ENCODE peak calls at places on chromosomes 3 and 15, in nine cellular contexts. X is A549, K is ovary, G is IMR-90, O is body of pancreas, U is esophagus squamous epithelium, H is adrenal gland, Q is transverse colon, T is K562. A is an unnamed sample.

GRCh38 chr3:166085164-166085830 is 248.1 kb upstream of the BCHE start:
- DNase-seq in U (no peak), O (no peak), K (no peak), G (no peak), T (no peak), H (no peak), X (no peak), Q (no peak), A (no peak)

GRCh38 chr3:5800965-5801364 is 613.5 kb downstream of the EDEM1 start:
- DNase-seq in H (no peak), O (no peak), X (no peak), K (no peak), G (no peak), U (no peak), Q (no peak), T (no peak), A (no peak)

GRCh38 chr3:128052831-128053419 is 688 bp downstream of the SEC61A1 start:
- DNase-seq in H (no peak), O (no peak), Q (no peak), X (no peak), T (no peak), K (no peak), U (no peak), G (no peak), A (no peak)

GRCh38 chr3:13786811-13787210 is 93.1 kb downstream of the WNT7A start:
- DNase-seq in O (no peak), H (no peak), X (no peak), Q (no peak), K (no peak), U (no peak), T (no peak), G (no peak), A (no peak)

GRCh38 chr3:140974900-140975299 is 33.3 kb downstream of the SLC25A36 start:
- DNase-seq in H (no peak), K (no peak), X (no peak), O (no peak), U (no peak), G (no peak), T (no peak), Q (no peak), A (no peak)

GRCh38 chr3:141260131-141260927 is 28.7 kb downstream of the PXYLP1 start:
- DNase-seq in U (no peak), X (no peak), H (no peak), K (no peak), O (no peak), G (no peak), T (no peak), Q (no peak), A (no peak)

GRCh38 chr3:48155122-48155521 is 33.1 kb downstream of the CDC25A start:
- DNase-seq in K (no peak), H (no peak), O (no peak), U (no peak), G (peak; percentile 94), T (no peak), X (peak; percentile 39), Q (no peak), A (no peak)

GRCh38 chr3:195729476-195729875 is 8.7 kb downstream of the MUC20 start:
- DNase-seq in O (no peak), Q (no peak), K (no peak), T (no peak), G (no peak), H (no peak), X (no peak), U (no peak), A (no peak)

GRCh38 chr15:24848050-24848449 is 106.7 kb upstream of the SNRPN start:
- DNase-seq in O (peak; percentile 57), U (no peak), H (peak; percentile 35), G (peak; percentile 57), T (no peak), Q (no peak), X (peak; percentile 5), K (peak; percentile 35), A (no peak)

GRCh38 chr3:122392868-122393844 is 9.2 kb downstream of the FAM162A start:
- DNase-seq in G (peak; percentile 66), T (peak; percentile 14), U (no peak), O (peak; percentile 33), H (no peak), X (peak; percentile 43), K (no peak), Q (no peak), A (no peak)

GRCh38 chr15:53213336-53213735 is 423.2 kb upstream of the ONECUT1 start:
- DNase-seq in H (no peak), X (no peak), T (no peak), Q (no peak), U (no peak), O (no peak), K (no peak), G (no peak), A (no peak)

GRCh38 chr3:187972454-187972853 is 181.5 kb upstream of the LPP start:
- DNase-seq in Q (no peak), K (no peak), H (no peak), T (no peak), U (no peak), X (no peak), O (no peak), G (no peak), A (no peak)

DNA sequence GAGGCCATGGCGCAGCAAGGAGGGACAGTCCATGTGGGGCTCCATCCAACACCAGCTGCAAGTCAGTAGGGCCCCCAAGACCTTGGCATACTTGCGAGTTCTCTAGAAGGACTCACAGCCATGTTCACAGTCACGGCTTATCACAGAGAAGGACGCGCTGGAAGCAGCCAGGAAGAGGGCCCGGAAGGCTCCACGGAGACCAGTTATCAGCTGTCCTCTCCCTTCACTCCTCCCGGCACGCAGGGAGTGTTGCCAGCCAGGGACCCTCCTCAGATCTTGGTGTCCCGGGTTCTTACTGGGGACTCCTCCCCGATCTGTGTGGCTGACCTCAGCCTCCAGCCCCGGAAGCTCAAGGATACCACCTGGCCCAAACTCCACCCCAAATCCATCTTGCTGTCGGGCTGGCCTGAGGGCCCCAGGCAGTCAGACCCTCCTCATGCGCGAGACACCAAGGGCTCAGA is 68.0 kb downstream of the SLTM start:
- DNase-seq in G (no peak), U (no peak), Q (no peak), O (peak; percentile 49), H (peak; percentile 48), X (no peak), T (no peak), K (peak; percentile 37), A (no peak)
- TF ChIP-seq POLR2A in G (no peak), U (no peak), Q (no peak), O (peak; percentile 58), H (no peak), X (no peak), T (no peak), K (no peak), A (no peak)

GRCh38 chr15:99917237-99917636 is 184.0 kb upstream of the LYSMD4 start:
- DNase-seq in H (no peak), O (no peak), Q (no peak), U (no peak), G (no peak), K (no peak), X (no peak), T (no peak), A (no peak)
- TF ChIP-seq CTCF in H (no peak), O (no peak), Q (no peak), U (no peak), G (no peak), K (no peak), X (no peak), T (no peak), A (no peak)

GRCh38 chr3:53422954-53423708 is 71.3 kb upstream of the CACNA1D start:
- DNase-seq in O (no peak), G (no peak), X (no peak), K (no peak), H (peak; percentile 58), T (no peak), Q (no peak), U (no peak), A (no peak)
- TF ChIP-seq POLR2A in O (no peak), G (no peak), X (no peak), K (no peak), H (no peak), T (no peak), Q (no peak), U (no peak), A (no peak)

GRCh38 chr3:190338717-190339116 is 16.5 kb upstream of the CLDN1 start:
- DNase-seq in U (no peak), K (no peak), G (peak; percentile 56), T (no peak), H (peak; percentile 45), O (peak; percentile 48), X (no peak), Q (no peak), A (peak; percentile 61)

GRCh38 chr3:190340071-190340470 is 17.8 kb upstream of the CLDN1 start:
- DNase-seq in H (no peak), U (no peak), T (no peak), G (peak; percentile 41), K (no peak), O (no peak), X (no peak), Q (no peak), A (no peak)

GRCh38 chr3:190333961-190334360 is 11.7 kb upstream of the CLDN1 start:
- DNase-seq in T (no peak), O (no peak), U (no peak), G (no peak), Q (no peak), K (no peak), H (no peak), X (no peak), A (no peak)

GRCh38 chr3:190336516-190337189 is 14.4 kb upstream of the CLDN1 start:
- DNase-seq in H (peak; percentile 81), Q (no peak), U (no peak), O (no peak), X (no peak), T (no peak), K (no peak), G (no peak), A (peak; percentile 51)

DNA sequence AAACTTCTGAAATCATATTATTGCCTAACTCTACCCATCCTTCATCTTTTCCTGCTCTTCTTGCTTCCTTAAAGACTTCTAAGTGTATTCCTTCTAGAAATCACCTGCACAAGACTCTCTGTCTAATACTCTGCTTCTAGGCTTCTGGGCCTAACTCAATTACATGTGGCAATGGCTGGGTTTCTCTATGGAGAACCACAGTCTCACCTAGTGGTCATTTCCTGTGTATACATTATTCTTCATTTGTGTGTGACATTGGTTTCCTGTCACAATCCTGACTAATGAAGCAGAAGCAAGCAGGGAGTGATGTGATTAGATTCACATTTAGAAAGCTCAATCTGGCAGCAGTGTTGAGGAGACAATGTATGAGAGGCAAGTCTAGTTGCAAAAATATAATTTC is 16.9 kb upstream of the CLDN1 start:
- DNase-seq in Q (no peak), H (no peak), T (no peak), U (no peak), G (peak; percentile 83), O (no peak), K (no peak), X (no peak), A (no peak)
- TF ChIP-seq CTCF in Q (no peak), H (no peak), T (no peak), U (peak; percentile 30), G (peak; percentile 32), O (no peak), K (no peak), X (peak; percentile 5), A (no peak)